ENCODE peak calls at places on chromosomes 13 and 19, in nine cellular contexts. E is cardiac fibroblast, C is fibroblast of lung, K is GM12878, S is fibroblast of villous mesenchyme, G is BJ, B is tibial artery, M is heart left ventricle, U is ovary. Z is an unnamed sample.

GRCh38 chr13:51785592-51786424 is 18.2 kb downstream of the DHRS12 start:
- DNase-seq in E (peak; percentile 40), K (no peak), G (peak; percentile 38), B (peak; percentile 55), C (peak; percentile 47), M (peak; percentile 74), U (peak; percentile 61), S (peak; percentile 76), Z (no peak)

GRCh38 chr13:101845501-101846012 is 393.1 kb downstream of the ITGBL1 start:
- DNase-seq in K (no peak), C (peak; percentile 20), S (no peak), G (no peak), B (no peak), M (no peak), E (peak; percentile 7), U (no peak), Z (no peak)

GRCh38 chr13:114102521-114103288 is 29.7 kb downstream of the RASA3 start:
- DNase-seq in U (peak; percentile 14), S (no peak), G (no peak), C (no peak), E (no peak), B (peak; percentile 19), K (no peak), M (peak; percentile 21), Z (no peak)

GRCh38 chr19:35231956-35232746 is 3.6 kb upstream of the FAM187B start:
- DNase-seq in K (no peak), M (no peak), E (no peak), G (no peak), S (no peak), B (no peak), C (no peak), U (no peak), Z (no peak)

GRCh38 chr19:40084948-40085347 is 5.8 kb downstream of the ZNF780A start:
- DNase-seq in M (no peak), S (peak; percentile 17), E (no peak), B (no peak), U (no peak), K (no peak), G (no peak), C (no peak), Z (no peak)

GRCh38 chr19:2815191-2815614 is 4.5 kb upstream of the ZNF554 start:
- DNase-seq in B (no peak), K (no peak), E (no peak), M (no peak), S (no peak), C (no peak), G (no peak), U (no peak), Z (no peak)

GRCh38 chr19:4425531-4425930 is 23.1 kb downstream of the CHAF1A start:
- DNase-seq in C (peak; percentile 77), U (no peak), S (peak; percentile 30), E (peak; percentile 94), G (peak; percentile 42), K (no peak), B (no peak), M (no peak), Z (peak; percentile 25)

GRCh38 chr13:49220856-49221614 is 897 bp downstream of the MLNR start:
- DNase-seq in G (no peak), U (no peak), C (peak; percentile 16), S (no peak), B (no peak), M (no peak), E (peak; percentile 19), K (no peak), Z (no peak)

GRCh38 chr19:39349326-39349725 is 7.1 kb downstream of the SAMD4B start:
- DNase-seq in G (no peak), B (no peak), S (no peak), C (no peak), U (no peak), E (no peak), M (no peak), K (no peak), Z (no peak)

GRCh38 chr13:98327326-98328314 is 150.6 kb upstream of the RNF113B start:
- DNase-seq in C (peak; percentile 88), G (no peak), M (no peak), K (no peak), E (peak; percentile 51), B (no peak), S (peak; percentile 80), U (no peak), Z (peak; percentile 33)

GRCh38 chr13:42102961-42103688 is 54.7 kb downstream of the DGKH start:
- DNase-seq in C (peak; percentile 80), G (no peak), K (no peak), B (no peak), U (no peak), S (no peak), M (no peak), E (peak; percentile 36), Z (no peak)

GRCh38 chr13:38582133-38582532 is 104.7 kb upstream of the FREM2 start:
- DNase-seq in C (peak; percentile 38), B (no peak), S (peak; percentile 46), G (peak; percentile 2), K (no peak), M (no peak), E (peak; percentile 61), U (no peak), Z (no peak)

GRCh38 chr13:48125794-48126228 is 30.9 kb upstream of the MED4 start:
- DNase-seq in G (no peak), C (peak; percentile 61), U (peak; percentile 63), E (peak; percentile 57), S (peak; percentile 87), B (peak; percentile 37), K (no peak), M (peak; percentile 53), Z (no peak)

GRCh38 chr19:45884682-45885555 is 1.0 kb downstream of the IRF2BP1 start:
- DNase-seq in C (no peak), B (no peak), M (peak; percentile 36), S (no peak), K (no peak), G (no peak), E (no peak), U (peak; percentile 38), Z (no peak)

GRCh38 chr19:54470991-54471782 is 1.9 kb downstream of the CDC42EP5 start:
- DNase-seq in B (no peak), S (no peak), C (no peak), K (no peak), E (peak; percentile 48), M (peak; percentile 51), G (no peak), U (peak; percentile 33), Z (no peak)

GRCh38 chr19:33797821-33798633 is 1.4 kb downstream of the KCTD15 start:
- DNase-seq in K (no peak), U (peak; percentile 67), C (peak; percentile 58), S (peak; percentile 64), E (peak; percentile 51), M (peak; percentile 68), B (peak; percentile 30), G (no peak), Z (no peak)

GRCh38 chr19:33795370-33796163 is 1.1 kb upstream of the KCTD15 start:
- DNase-seq in M (peak; percentile 89), G (peak; percentile 27), C (peak; percentile 85), U (peak; percentile 87), E (peak; percentile 84), S (peak; percentile 89), B (peak; percentile 67), K (no peak), Z (no peak)

GRCh38 chr19:33796164-33797100 is at the start of gene KCTD15:
- DNase-seq in M (peak; percentile 58), G (no peak), U (peak; percentile 58), K (no peak), C (peak; percentile 59), B (no peak), E (peak; percentile 58), S (peak; percentile 49), Z (no peak)

GRCh38 chr19:33798701-33799111 is 2.0 kb downstream of the KCTD15 start:
- DNase-seq in B (no peak), E (peak; percentile 29), G (no peak), K (no peak), C (peak; percentile 57), M (no peak), S (peak; percentile 58), U (peak; percentile 30), Z (no peak)

DNA sequence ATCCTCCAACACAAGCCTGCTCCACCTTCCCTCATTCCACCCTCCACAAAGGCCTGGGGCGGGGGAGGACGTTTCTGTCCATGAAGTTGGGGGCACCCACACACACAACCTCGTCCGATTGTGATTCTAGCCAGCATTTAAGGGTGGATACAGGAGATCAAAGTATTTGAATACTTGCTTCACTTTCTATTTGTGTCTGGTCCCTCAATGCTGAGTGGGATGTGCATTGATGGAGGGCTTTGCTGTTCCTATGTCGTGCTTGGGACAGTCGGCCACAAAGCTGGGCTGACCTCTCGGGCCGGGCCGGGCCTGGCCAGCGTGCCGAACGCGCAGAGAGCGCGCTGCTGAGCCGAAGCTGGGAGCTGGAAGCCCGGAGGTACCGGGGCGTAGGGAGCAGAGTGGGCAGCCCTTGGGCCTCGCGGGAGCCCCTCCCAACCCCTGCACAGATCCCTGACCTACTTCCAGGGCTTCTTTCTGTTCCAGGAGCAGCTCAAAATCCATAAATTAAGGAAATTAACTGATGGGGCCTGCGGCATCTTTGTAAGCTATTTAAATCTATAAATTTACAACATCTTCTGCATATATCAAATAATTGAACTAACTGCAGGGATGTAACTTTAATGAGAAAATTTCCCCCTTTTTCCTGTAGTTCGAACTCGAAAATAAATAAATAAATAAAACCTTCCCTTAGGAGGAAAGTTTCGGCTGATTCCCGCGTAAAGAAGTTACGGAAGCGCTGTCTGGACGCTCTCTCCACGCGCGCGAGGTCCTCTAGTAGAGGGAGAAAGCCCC is 1.9 kb upstream of the KCTD15 start:
- DNase-seq in E (peak; percentile 57), U (peak; percentile 46), G (no peak), K (no peak), C (peak; percentile 13), M (peak; percentile 58), B (no peak), S (peak; percentile 12), Z (no peak)
- H3K4me3 ChIP-seq in E (peak overlapping the region; percentile 68), U (peak overlapping the region; percentile 66), G (peak overlapping the region; percentile 69), K (no peak overlapping the region), C (peak overlapping the region; percentile 61), M (peak overlapping the region; percentile 92), B (peak overlapping the region; percentile 91), S (peak overlapping the region; percentile 78), Z (peak overlapping the region; percentile 74)

GRCh38 chr19:15112385-15112784 is 5.2 kb downstream of the SYDE1 start:
- DNase-seq in C (no peak), S (no peak), M (no peak), G (no peak), U (no peak), B (no peak), K (no peak), E (no peak), Z (no peak)
- TF ChIP-seq CTCF in C (no peak), S (no peak), M (no peak), G (peak; percentile 12), U (no peak), B (no peak), K (no peak), E (no peak), Z (peak; percentile 1)

DNA sequence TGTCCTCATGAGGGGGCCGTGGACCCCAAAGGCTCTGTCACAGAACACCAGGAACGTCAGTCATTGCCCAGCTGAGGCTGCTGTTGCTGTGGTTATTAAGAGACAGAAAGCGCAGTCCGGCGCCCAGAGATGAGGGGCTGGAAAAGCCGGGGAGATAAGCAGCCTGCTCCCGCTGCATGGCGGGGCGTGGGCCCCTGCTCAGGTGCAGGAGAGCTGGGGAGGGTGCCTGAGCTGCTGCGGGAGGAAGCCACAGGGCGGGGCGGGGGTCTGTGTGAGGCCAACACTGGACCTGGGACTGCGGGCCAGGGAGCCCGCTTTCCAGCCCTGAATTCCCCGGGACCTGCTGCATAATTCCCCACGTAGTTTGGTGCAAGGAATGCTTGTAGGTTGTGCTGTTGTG is 11.3 kb downstream of the SOX1 start:
- DNase-seq in S (no peak), M (no peak), B (no peak), K (no peak), U (no peak), G (no peak), E (no peak), C (no peak), Z (no peak)
- H3K4me3 ChIP-seq in S (no peak overlapping the region), M (no peak overlapping the region), B (no peak overlapping the region), K (no peak overlapping the region), U (no peak overlapping the region), G (no peak overlapping the region), E (no peak overlapping the region), C (no peak overlapping the region), Z (no peak overlapping the region)

GRCh38 chr19:18853755-18854427 is 22.1 kb downstream of the UPF1 start:
- DNase-seq in S (no peak), M (no peak), E (no peak), B (no peak), G (no peak), K (no peak), U (no peak), C (no peak), Z (no peak)
- TF ChIP-seq CTCF in S (no peak), M (no peak), E (no peak), B (no peak), G (no peak), K (no peak), U (no peak), C (no peak), Z (no peak)